ENCODE peak calls at places on chromosomes 1 and 21, in four cellular contexts. N is HCT116, M is aorta, H is small intestine. Z is an unnamed sample.

GRCh38 chr1:2566106-2567045 is 10.2 kb downstream of the TNFRSF14 start:
- DNase-seq in N (no peak), M (no peak), H (no peak), Z (peak)

GRCh38 chr21:45466330-45467220 is 61.6 kb downstream of the COL18A1 start:
- DNase-seq in N (no peak), M (peak), H (no peak), Z (no peak)

GRCh38 chr1:96519851-96520281 is 201.7 kb upstream of the PTBP2 start:
- DNase-seq in N (no peak), M (no peak), H (no peak), Z (no peak)

GRCh38 chr1:49163041-49163440 is 386.4 kb upstream of the BEND5 start:
- DNase-seq in N (no peak), M (no peak), H (no peak), Z (no peak)

GRCh38 chr21:34968414-34969333 is 80.4 kb downstream of the RUNX1 start:
- DNase-seq in N (no peak), M (no peak), H (no peak), Z (no peak)

GRCh38 chr1:161008857-161009554 is 11.9 kb downstream of the F11R start:
- DNase-seq in N (no peak), M (no peak), H (no peak), Z (no peak)

GRCh38 chr21:34166468-34166867 is 93.1 kb downstream of the MRPS6 start:
- DNase-seq in N (no peak), M (no peak), H (no peak), Z (no peak)

GRCh38 chr1:218380125-218380977 is 35.2 kb downstream of the TGFB2 start:
- DNase-seq in N (no peak), M (no peak), H (no peak), Z (peak)

GRCh38 chr21:45555557-45556301 is 13.5 kb upstream of the SLC19A1 start:
- DNase-seq in N (peak), M (peak), H (peak), Z (no peak)

GRCh38 chr21:44874497-44875331 is 1.2 kb upstream of the PTTG1IP start:
- DNase-seq in N (no peak), M (peak), H (peak), Z (peak)

GRCh38 chr1:214271174-214271858 is 9.6 kb upstream of the SMYD2 start:
- DNase-seq in N (no peak), M (no peak), H (no peak), Z (no peak)

GRCh38 chr1:151568626-151569088 is 28.5 kb downstream of the TUFT1 start:
- DNase-seq in N (no peak), M (no peak), H (peak), Z (peak)

GRCh38 chr1:194445244-194445643 is 1258.8 kb upstream of the B3GALT2 start:
- DNase-seq in N (no peak), M (no peak), H (no peak), Z (no peak)

GRCh38 chr1:214325401-214325800 is 44.4 kb downstream of the SMYD2 start:
- DNase-seq in N (no peak), M (no peak), H (no peak), Z (no peak)

GRCh38 chr1:9902060-9902452 is 8.0 kb downstream of the CTNNBIP1 start:
- DNase-seq in N (no peak), M (no peak), H (no peak), Z (no peak)

GRCh38 chr21:35974801-35975200 is 85.5 kb downstream of the SETD4 start:
- DNase-seq in N (peak), M (no peak), H (peak), Z (peak)

GRCh38 chr21:36207577-36208320 is 51.1 kb downstream of the DOP1B start:
- DNase-seq in N (no peak), M (peak), H (no peak), Z (peak)

GRCh38 chr1:109213824-109214693 is at the start of gene SARS1:
- DNase-seq in N (peak), M (peak), H (peak), Z (peak)

GRCh38 chr1:58941471-58942289 is 157.8 kb upstream of the JUN start:
- DNase-seq in N (no peak), M (no peak), H (peak), Z (no peak)

GRCh38 chr21:41396452-41397107 is 29.5 kb upstream of the MX1 start:
- DNase-seq in N (no peak), M (peak), H (no peak), Z (peak)

GRCh38 chr1:210940081-210940617 is 193.8 kb downstream of the KCNH1 start:
- DNase-seq in N (no peak), M (no peak), H (no peak), Z (no peak)

GRCh38 chr21:14572206-14572780 is 26.2 kb upstream of the SAMSN1 start:
- DNase-seq in N (no peak), M (no peak), H (no peak), Z (no peak)

GRCh38 chr1:87436534-87436933 is 107.9 kb downstream of the LMO4 start:
- DNase-seq in N (no peak), M (no peak), H (no peak), Z (no peak)

GRCh38 chr1:89908294-89908992 is 86.5 kb upstream of the ZNF326 start:
- DNase-seq in N (no peak), M (no peak), H (no peak), Z (peak)

GRCh38 chr1:219536038-219536437 is 76.9 kb downstream of the ZC3H11B start:
- DNase-seq in N (no peak), M (no peak), H (no peak), Z (no peak)

GRCh38 chr1:1063945-1064831 is 9.9 kb downstream of the RNF223 start:
- DNase-seq in N (peak), M (peak), H (peak), Z (peak)

GRCh38 chr1:14737561-14738094 is 139.1 kb downstream of the KAZN start:
- DNase-seq in N (no peak), M (no peak), H (no peak), Z (no peak)

GRCh38 chr1:63199666-63200065 is 122.7 kb upstream of the FOXD3 start:
- DNase-seq in N (no peak), M (no peak), H (no peak), Z (no peak)

GRCh38 chr21:41830145-41830707 is 48.9 kb downstream of the PRDM15 start:
- DNase-seq in N (no peak), M (no peak), H (no peak), Z (no peak)

GRCh38 chr1:206885341-206886060 is 11.7 kb upstream of the IL24 start:
- DNase-seq in N (no peak), M (no peak), H (no peak), Z (no peak)

GRCh38 chr1:231603598-231604275 is 22.9 kb upstream of the DISC1 start:
- DNase-seq in N (peak), M (no peak), H (peak), Z (peak)

GRCh38 chr1:61297887-61298286 is 215.5 kb downstream of the NFIA start:
- DNase-seq in N (no peak), M (no peak), H (no peak), Z (no peak)

GRCh38 chr1:156549390-156549789 is 23.0 kb downstream of the IQGAP3 start:
- DNase-seq in N (no peak), M (no peak), H (no peak), Z (no peak)

GRCh38 chr1:43708006-43708412 is 673 bp downstream of the ST3GAL3 start:
- DNase-seq in N (no peak), M (no peak), H (peak), Z (no peak)

GRCh38 chr1:79745928-79746327 is 739.4 kb upstream of the ADGRL4 start:
- DNase-seq in N (no peak), M (no peak), H (no peak), Z (peak)

GRCh38 chr1:62727656-62728396 is 39.6 kb upstream of the DOCK7 start:
- DNase-seq in N (no peak), M (no peak), H (no peak), Z (no peak)

GRCh38 chr1:2290171-2290578 is 62.1 kb downstream of the SKI start:
- DNase-seq in N (no peak), M (no peak), H (no peak), Z (peak)

GRCh38 chr1:20723537-20724363 is 5.9 kb upstream of the KIF17 start:
- DNase-seq in N (no peak), M (peak), H (no peak), Z (no peak)

GRCh38 chr21:46122241-46122671 is 24.3 kb downstream of the COL6A2 start:
- DNase-seq in N (no peak), M (peak), H (no peak), Z (no peak)

DNA sequence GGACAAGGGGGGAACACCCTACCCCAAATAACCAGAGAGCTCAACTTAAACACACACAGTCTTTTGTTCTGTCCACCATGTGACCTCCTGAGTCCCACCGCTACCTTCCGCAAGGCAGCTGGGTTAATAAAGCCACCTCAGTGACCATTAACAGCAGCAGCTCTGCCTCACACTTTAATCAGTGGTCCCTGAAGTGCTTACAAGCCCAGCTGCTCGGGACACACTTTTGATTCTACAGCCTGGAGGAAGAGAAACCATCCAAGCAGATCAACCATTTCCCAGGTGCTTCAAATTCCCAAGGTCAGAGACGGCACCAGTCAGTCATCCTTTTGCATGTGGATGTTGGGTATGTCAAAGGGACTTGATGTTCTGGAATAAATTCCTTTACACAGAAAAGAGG is 70.1 kb downstream of the KCNJ15 start:
- DNase-seq in N (no peak), M (no peak), H (no peak), Z (no peak)
- H3K27ac ChIP-seq in N (no peak), M (no peak), H (no peak), Z (no peak)

DNA sequence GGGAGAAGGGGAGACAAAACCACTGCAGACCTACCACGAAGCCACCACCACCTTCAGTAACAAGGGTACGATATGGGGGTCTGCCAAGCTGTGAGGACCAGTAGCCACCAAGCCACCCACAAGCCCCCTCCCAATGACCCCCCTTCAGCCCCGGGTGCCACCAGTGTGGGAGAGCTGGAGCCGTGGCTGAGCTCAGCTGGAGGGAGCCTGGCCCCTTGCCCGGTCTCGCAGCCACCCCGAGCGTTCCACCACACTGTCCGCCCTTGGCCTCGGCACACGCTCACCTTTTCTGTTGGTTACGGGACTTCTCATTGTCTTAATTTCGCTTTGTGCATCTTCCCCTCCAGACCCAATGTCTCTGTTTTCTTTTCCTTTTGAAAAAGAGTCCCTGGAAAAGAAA is 26.4 kb upstream of the CNTN2 start:
- DNase-seq in N (no peak), M (no peak), H (no peak), Z (no peak)
- H3K27ac ChIP-seq in N (no peak), M (no peak), H (no peak), Z (no peak)

GRCh38 chr1:54403808-54404261 is 2.4 kb downstream of the SSBP3 start:
- DNase-seq in N (no peak), M (no peak), H (no peak), Z (no peak)

GRCh38 chr1:54402896-54403295 is 3.3 kb downstream of the SSBP3 start:
- DNase-seq in N (no peak), M (no peak), H (no peak), Z (no peak)

GRCh38 chr1:54403377-54403776 is 2.8 kb downstream of the SSBP3 start:
- DNase-seq in N (no peak), M (no peak), H (no peak), Z (no peak)

GRCh38 chr1:54404939-54405880 is 984 bp downstream of the SSBP3 start:
- DNase-seq in N (no peak), M (no peak), H (no peak), Z (no peak)

GRCh38 chr1:54404263-54404662 is 1.9 kb downstream of the SSBP3 start:
- DNase-seq in N (no peak), M (no peak), H (no peak), Z (no peak)
- H3K27ac ChIP-seq in N (no peak), M (no peak), H (no peak), Z (no peak)

GRCh38 chr1:8681317-8681650 is 136.2 kb downstream of the RERE start:
- DNase-seq in N (no peak), M (no peak), H (peak), Z (no peak)

GRCh38 chr1:8679411-8679800 is 138.0 kb downstream of the RERE start:
- DNase-seq in N (no peak), M (no peak), H (no peak), Z (no peak)

GRCh38 chr1:8678688-8679410 is 138.6 kb downstream of the RERE start:
- DNase-seq in N (no peak), M (no peak), H (no peak), Z (no peak)

GRCh38 chr1:8680628-8681316 is 136.7 kb downstream of the RERE start:
- DNase-seq in N (no peak), M (no peak), H (peak), Z (no peak)

DNA sequence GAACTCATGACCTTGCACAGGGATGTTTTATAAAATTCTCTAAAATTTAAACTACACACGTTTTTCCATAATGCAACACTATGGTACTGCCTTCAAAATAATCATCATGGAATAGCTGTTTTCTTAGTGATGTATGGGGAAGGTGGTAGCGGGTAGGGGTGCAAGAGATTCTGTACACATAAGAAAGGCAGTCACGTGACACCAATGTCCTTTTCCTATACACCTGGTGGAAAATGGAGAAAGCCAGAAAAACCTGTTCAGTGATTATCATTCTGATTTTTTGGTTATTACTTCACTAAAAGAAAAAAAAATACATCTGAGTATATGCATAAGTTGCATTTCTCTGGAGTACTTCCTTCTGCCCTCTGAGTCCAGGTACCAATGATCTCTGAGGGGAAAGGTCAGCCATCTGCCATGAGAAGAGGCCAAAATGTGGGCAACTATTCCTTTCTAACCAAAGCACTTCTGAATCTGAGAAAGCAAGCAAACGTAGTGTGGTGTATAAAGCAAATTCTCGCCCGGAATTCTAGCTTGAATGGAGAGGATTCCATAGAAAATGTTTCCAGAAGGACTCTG is 137.4 kb downstream of the RERE start:
- DNase-seq in N (no peak), M (no peak), H (peak), Z (no peak)
- H3K27ac ChIP-seq in N (no peak), M (no peak), H (no peak), Z (no peak)

Z was measured in PC-9.